ENCODE peak calls at places on chromosomes 5 and 9, in four cellular contexts. Q is ovary; F is MM.1S; S is naive thymus-derived CD4-positive, alpha-beta T cell. K is an unnamed sample.
A peak's percentile ranks its signal among the peaks of the same experiment; 100 is the strongest.

GRCh38 chr9:84701801-84702200 is 32.3 kb downstream of the NTRK2 start:
- DNase-seq in Q (no peak), F (peak; percentile 37), S (no peak), K (no peak)

GRCh38 chr5:32076699-32077695 is 97.1 kb downstream of the GOLPH3 start:
- DNase-seq in F (peak; percentile 51), Q (no peak), S (peak; percentile 10), K (peak; percentile 80)

GRCh38 chr5:79702606-79703380 is 13.2 kb downstream of the CMYA5 start:
- DNase-seq in S (peak; percentile 14), F (peak; percentile 20), Q (no peak), K (peak; percentile 63)

GRCh38 chr9:132712753-132713152 is 42.5 kb downstream of the GTF3C4 start:
- DNase-seq in F (no peak), Q (no peak), S (no peak), K (no peak)

GRCh38 chr9:79578891-79579290 is 7.1 kb downstream of the TLE4 start:
- DNase-seq in F (no peak), S (no peak), Q (no peak), K (no peak)

GRCh38 chr5:143011621-143012020 is 241.4 kb downstream of the ARHGAP26 start:
- DNase-seq in S (no peak), Q (no peak), F (no peak), K (peak; percentile 39)

GRCh38 chr5:57658009-57658408 is 175.4 kb upstream of the ACTBL2 start:
- DNase-seq in F (no peak), S (no peak), Q (no peak), K (no peak)

GRCh38 chr5:137752873-137753226 is 1.3 kb downstream of the HNRNPA0 start:
- DNase-seq in S (no peak), F (no peak), Q (no peak), K (peak; percentile 73)

GRCh38 chr9:110104201-110104845 is 103.6 kb downstream of the C9orf152 start:
- DNase-seq in F (no peak), Q (no peak), S (no peak), K (no peak)

GRCh38 chr5:180069589-180070247 is 1.8 kb downstream of the RNF130 start:
- DNase-seq in Q (no peak), S (no peak), F (no peak), K (no peak)
- H3K4me3 ChIP-seq in Q (no peak overlapping the region), S (no peak overlapping the region), F (no peak overlapping the region), K (no peak overlapping the region)

GRCh38 chr5:9431151-9431495 is 114.8 kb downstream of the SEMA5A start:
- DNase-seq in F (no peak), S (no peak), Q (no peak), K (no peak)

GRCh38 chr5:9429691-9430215 is 116.1 kb downstream of the SEMA5A start:
- DNase-seq in Q (no peak), F (no peak), S (no peak), K (no peak)

GRCh38 chr5:9428272-9428671 is 117.6 kb downstream of the SEMA5A start:
- DNase-seq in F (peak; percentile 57), Q (no peak), S (no peak), K (no peak)

GRCh38 chr5:9431496-9432258 is 114.2 kb downstream of the SEMA5A start:
- DNase-seq in F (peak; percentile 38), Q (no peak), S (no peak), K (no peak)

GRCh38 chr5:9430306-9430705 is 115.6 kb downstream of the SEMA5A start:
- DNase-seq in Q (no peak), F (no peak), S (no peak), K (no peak)
- H3K4me3 ChIP-seq in Q (no peak overlapping the region), F (no peak overlapping the region), S (no peak overlapping the region), K (no peak overlapping the region)

GRCh38 chr5:42952575-42952974 is 87.5 kb downstream of the ANXA2R start:
- DNase-seq in F (no peak), Q (no peak), S (no peak), K (peak; percentile 27)
- H3K4me3 ChIP-seq in F (peak overlapping the region; percentile 69), Q (peak overlapping the region; percentile 55), S (peak overlapping the region; percentile 80), K (peak overlapping the region; percentile 63)

GRCh38 chr9:113502427-113503008 is 39.0 kb downstream of the RGS3 start:
- DNase-seq in S (no peak), F (no peak), Q (no peak), K (no peak)

GRCh38 chr9:113501821-113502220 is 38.3 kb downstream of the RGS3 start:
- DNase-seq in S (no peak), Q (no peak), F (no peak), K (no peak)

GRCh38 chr9:113504725-113505590 is 41.4 kb downstream of the RGS3 start:
- DNase-seq in F (no peak), S (no peak), Q (no peak), K (no peak)

GRCh38 chr9:113503613-113504230 is 40.2 kb downstream of the RGS3 start:
- DNase-seq in Q (no peak), S (no peak), F (no peak), K (no peak)

DNA sequence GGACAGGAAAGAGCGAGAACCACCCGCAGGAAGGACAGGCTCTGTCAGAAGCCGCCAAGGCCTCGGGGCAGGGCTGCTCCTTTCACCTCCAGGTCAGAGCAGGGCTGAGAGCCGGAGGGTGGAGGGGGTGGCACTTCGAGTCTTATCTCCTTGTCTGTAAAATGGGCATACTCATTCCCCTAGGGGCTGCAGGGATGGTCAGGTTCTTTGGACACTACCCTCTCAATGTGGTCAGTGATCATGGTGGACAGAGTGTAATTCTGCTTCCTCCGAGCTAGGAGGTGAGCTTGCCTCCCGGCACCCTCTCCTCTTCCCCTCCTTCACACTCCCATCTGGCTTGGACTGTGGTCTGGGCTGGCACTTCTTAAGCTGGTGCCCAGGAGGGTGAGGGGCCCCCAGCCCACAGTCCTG is 39.6 kb downstream of the RGS3 start:
- DNase-seq in Q (no peak), F (no peak), S (no peak), K (no peak)
- H3K4me3 ChIP-seq in Q (no peak overlapping the region), F (no peak overlapping the region), S (no peak overlapping the region), K (no peak overlapping the region)

DNA sequence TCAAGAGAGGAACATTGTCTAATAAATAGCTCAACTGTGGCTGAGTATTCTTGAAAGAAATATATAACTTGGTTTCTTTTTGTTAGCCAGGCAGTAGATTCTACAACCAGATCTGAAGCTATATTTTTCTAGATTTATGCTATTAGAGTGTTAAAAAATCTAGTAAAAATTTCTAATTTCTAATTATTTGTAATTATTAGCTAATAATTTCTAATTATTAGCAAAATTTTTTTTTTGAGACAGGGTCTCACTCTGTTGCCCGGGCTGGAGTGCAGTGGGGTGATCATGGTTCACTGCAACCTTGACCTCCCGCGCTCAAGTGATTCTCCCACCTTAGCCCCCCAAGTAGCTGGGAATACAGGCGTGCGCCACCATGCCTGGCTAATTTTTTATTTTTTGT is 2.8 kb downstream of the RAD17 start:
- DNase-seq in S (no peak), Q (no peak), F (no peak), K (no peak)
- H3K4me3 ChIP-seq in S (no peak overlapping the region), Q (no peak overlapping the region), F (peak overlapping the region; percentile 26), K (peak overlapping the region; percentile 76)

DNA sequence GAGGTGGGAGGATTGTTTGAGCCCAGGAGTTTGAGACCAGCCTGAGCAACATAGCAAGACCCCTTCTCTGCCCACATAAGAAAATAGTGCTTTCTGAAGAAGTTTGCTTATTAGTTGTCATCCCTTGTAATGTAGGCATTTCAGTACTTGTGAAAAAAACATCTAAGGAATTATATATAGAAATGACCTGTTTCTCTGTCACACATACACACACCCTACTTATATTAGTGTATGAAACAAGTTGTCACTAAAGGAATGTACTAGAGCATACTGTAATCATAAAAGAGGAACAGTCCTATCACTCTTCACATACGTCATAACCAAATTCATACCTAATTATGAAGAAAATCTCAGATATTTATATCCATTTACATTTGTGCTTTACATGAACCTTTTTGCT is 122.0 kb downstream of the NIPBL start:
- DNase-seq in F (no peak), S (no peak), Q (no peak), K (peak; percentile 52)
- H3K4me3 ChIP-seq in F (no peak overlapping the region), S (no peak overlapping the region), Q (no peak overlapping the region), K (no peak overlapping the region)

GRCh38 chr5:88666761-88667186 is 216.2 kb downstream of the MEF2C start:
- DNase-seq in S (no peak), F (peak; percentile 63), Q (no peak), K (no peak)
- H3K4me3 ChIP-seq in S (peak overlapping the region; percentile 45), F (peak overlapping the region; percentile 79), Q (peak overlapping the region; percentile 17), K (peak overlapping the region; percentile 72)

GRCh38 chr5:74364507-74364906 is 276.0 kb downstream of the ENC1 start:
- DNase-seq in S (no peak), Q (no peak), F (no peak), K (no peak)
- H3K4me3 ChIP-seq in S (no peak overlapping the region), Q (no peak overlapping the region), F (no peak overlapping the region), K (no peak overlapping the region)

DNA sequence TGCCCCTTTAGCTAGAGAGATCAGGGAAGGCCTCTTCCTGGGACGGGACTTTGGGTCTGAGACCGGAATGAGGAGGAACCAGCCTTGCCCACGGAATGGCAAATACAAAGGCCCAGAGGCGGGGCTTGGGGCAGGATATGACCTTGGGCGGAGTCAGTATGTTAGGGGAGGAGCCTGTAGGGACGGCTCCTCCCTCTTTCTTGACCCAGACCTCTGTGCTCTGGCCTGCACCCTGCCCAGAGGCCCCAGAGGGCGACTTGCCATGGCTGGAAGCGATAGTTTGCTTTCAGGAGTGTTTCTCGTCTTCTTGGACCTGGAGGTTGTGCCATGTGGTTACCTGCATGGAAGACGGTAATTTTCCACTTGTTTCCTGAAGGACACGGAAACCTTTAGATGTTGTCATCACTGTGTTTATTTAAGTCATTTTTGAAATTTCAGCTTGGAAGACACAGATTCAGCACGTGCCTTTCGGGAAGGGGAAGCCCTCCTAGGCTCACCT is 85.6 kb downstream of the DAB2IP start:
- DNase-seq in Q (peak; percentile 72), S (no peak), F (no peak), K (no peak)
- H3K4me3 ChIP-seq in Q (peak overlapping the region; percentile 45), S (no peak overlapping the region), F (no peak overlapping the region), K (no peak overlapping the region)

GRCh38 chr5:78506296-78507049 is 142.1 kb downstream of the LHFPL2 start:
- DNase-seq in Q (no peak), S (no peak), F (no peak), K (no peak)

GRCh38 chr5:78508231-78508765 is 140.3 kb downstream of the LHFPL2 start:
- DNase-seq in Q (no peak), F (no peak), S (no peak), K (no peak)

GRCh38 chr5:78505860-78506259 is 142.7 kb downstream of the LHFPL2 start:
- DNase-seq in S (no peak), F (no peak), Q (no peak), K (no peak)

GRCh38 chr5:78509145-78509865 is 139.3 kb downstream of the LHFPL2 start:
- DNase-seq in Q (no peak), S (no peak), F (no peak), K (no peak)

GRCh38 chr5:78507531-78507930 is 141.0 kb downstream of the LHFPL2 start:
- DNase-seq in Q (no peak), F (no peak), S (no peak), K (no peak)
- H3K4me3 ChIP-seq in Q (no peak overlapping the region), F (no peak overlapping the region), S (no peak overlapping the region), K (no peak overlapping the region)

K was measured in Karpas-422.